ENCODE peak calls at places on chromosomes 12 and 14, in eight cellular contexts. B is SK-N-SH, Y is cardiac muscle cell, O is HepG2, I is iPS DF 6.9, V is colonic mucosa, X is ovary, C is suprapubic skin. R is an unnamed sample.

GRCh38 chr14:34345718-34346465 is 116.1 kb downstream of the SPTSSA start:
- DNase-seq in B (no peak), Y (no peak), O (no peak), I (no peak), V (no peak), X (no peak), C (no peak), R (no peak)

GRCh38 chr14:39621678-39622077 is 189.4 kb upstream of the FBXO33 start:
- DNase-seq in B (no peak), Y (no peak), O (no peak), I (no peak), V (no peak), X (no peak), C (no peak), R (no peak)

GRCh38 chr14:101947577-101947903 is 16.8 kb upstream of the DYNC1H1 start:
- DNase-seq in B (peak; percentile 45), Y (no peak), O (no peak), I (no peak), V (peak; percentile 46), X (no peak), C (no peak), R (no peak)

GRCh38 chr12:96720363-96720705 is 186.7 kb upstream of the NEDD1 start:
- DNase-seq in B (no peak), Y (peak; percentile 8), O (no peak), I (no peak), V (no peak), X (no peak), C (no peak), R (no peak)

GRCh38 chr12:11621797-11622423 is 27.6 kb upstream of the ETV6 start:
- DNase-seq in B (no peak), Y (peak; percentile 27), O (peak; percentile 29), I (no peak), V (no peak), X (no peak), C (no peak), R (no peak)

GRCh38 chr14:75514673-75515630 is 7.3 kb upstream of the BATF start:
- DNase-seq in B (no peak), Y (peak; percentile 31), O (no peak), I (no peak), V (no peak), X (no peak), C (no peak), R (peak; percentile 26)

GRCh38 chr12:15599266-15600037 is 189.7 kb downstream of the EPS8 start:
- DNase-seq in B (no peak), Y (peak; percentile 97), O (no peak), I (no peak), V (no peak), X (no peak), C (no peak), R (no peak)

GRCh38 chr14:49962616-49963015 is 69.7 kb downstream of the ARF6 start:
- DNase-seq in B (no peak), Y (no peak), O (no peak), I (no peak), V (peak; percentile 79), X (no peak), C (no peak), R (no peak)

GRCh38 chr12:19312637-19313036 is 126.7 kb upstream of the AEBP2 start:
- DNase-seq in B (no peak), Y (no peak), O (no peak), I (no peak), V (no peak), X (no peak), C (no peak), R (no peak)

GRCh38 chr12:79414252-79414651 is 276.5 kb downstream of the PAWR start:
- DNase-seq in B (no peak), Y (no peak), O (no peak), I (no peak), V (peak; percentile 77), X (no peak), C (no peak), R (no peak)

GRCh38 chr12:46841891-46842290 is 16.1 kb upstream of the SLC38A4 start:
- DNase-seq in B (no peak), Y (no peak), O (no peak), I (no peak), V (no peak), X (no peak), C (no peak), R (no peak)

GRCh38 chr14:32407170-32407569 is 78.1 kb downstream of the AKAP6 start:
- DNase-seq in B (no peak), Y (peak; percentile 52), O (no peak), I (no peak), V (no peak), X (no peak), C (no peak), R (no peak)

DNA sequence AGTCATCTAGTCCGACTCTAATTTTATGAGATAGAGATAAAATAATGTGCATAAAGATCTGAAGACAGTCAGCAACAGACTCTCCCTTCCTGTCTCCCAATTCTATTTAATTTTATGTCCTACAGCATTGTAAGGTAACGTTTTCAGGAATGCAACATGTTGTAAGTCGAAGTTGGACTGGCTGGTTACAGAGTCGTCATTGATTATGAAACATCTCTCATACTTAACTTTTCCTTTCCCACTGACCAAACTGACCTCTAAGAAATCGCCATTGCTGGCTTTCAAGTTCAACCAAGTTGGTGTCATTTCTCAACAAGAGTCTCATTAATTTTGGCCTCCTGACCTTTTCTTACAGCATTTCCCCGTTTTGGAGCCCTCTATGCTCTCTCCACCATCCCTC is 4.9 kb upstream of the RIC8B start:
- DNase-seq in B (no peak), Y (peak; percentile 43), O (no peak), I (no peak), V (no peak), X (no peak), C (no peak), R (no peak)
- H3K27ac ChIP-seq in B (no peak overlapping the region), Y (no peak overlapping the region), O (no peak overlapping the region), I (no peak overlapping the region), V (no peak overlapping the region), X (no peak overlapping the region), C (no peak overlapping the region), R (no peak overlapping the region)

GRCh38 chr14:73998736-73999135 is 20.4 kb downstream of the ENTPD5 start:
- DNase-seq in B (no peak), Y (no peak), O (peak; percentile 20), I (no peak), V (no peak), X (no peak), C (no peak), R (no peak)

GRCh38 chr14:73997108-73997943 is 21.8 kb downstream of the ENTPD5 start:
- DNase-seq in B (no peak), Y (no peak), O (peak; percentile 71), I (no peak), V (peak; percentile 59), X (no peak), C (no peak), R (no peak)

GRCh38 chr14:73997944-73998451 is 21.1 kb downstream of the ENTPD5 start:
- DNase-seq in B (no peak), Y (no peak), O (peak; percentile 37), I (no peak), V (peak; percentile 70), X (no peak), C (no peak), R (no peak)

GRCh38 chr14:73995977-73996378 is 23.1 kb downstream of the ENTPD5 start:
- DNase-seq in B (no peak), Y (no peak), O (peak; percentile 62), I (no peak), V (peak; percentile 68), X (no peak), C (no peak), R (no peak)

DNA sequence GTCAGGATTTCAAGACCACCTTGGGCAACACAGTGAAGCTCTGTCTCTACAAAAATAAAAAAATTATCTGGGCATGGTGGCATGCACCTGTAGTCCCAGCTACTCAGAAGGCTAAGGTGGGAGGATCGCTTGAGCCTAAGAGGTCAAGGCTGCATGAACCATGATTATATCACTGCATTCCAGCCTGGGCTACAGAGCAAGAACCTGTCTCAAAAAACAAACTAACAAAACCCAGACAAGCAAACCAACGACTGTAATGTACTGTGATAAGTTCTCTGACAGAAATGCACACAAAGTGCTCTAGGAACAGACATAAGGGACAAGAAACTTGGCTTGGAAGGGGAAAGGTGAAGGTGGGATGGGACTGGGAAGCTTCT is 22.4 kb downstream of the ENTPD5 start:
- DNase-seq in B (no peak), Y (no peak), O (peak; percentile 73), I (no peak), V (no peak), X (no peak), C (no peak), R (no peak)
- H3K27ac ChIP-seq in B (no peak overlapping the region), Y (no peak overlapping the region), O (peak overlapping the region; percentile 95), I (no peak overlapping the region), V (peak overlapping the region; percentile 89), X (no peak overlapping the region), C (no peak overlapping the region), R (no peak overlapping the region)

GRCh38 chr12:47909839-47910465 is 5.2 kb upstream of the VDR start:
- DNase-seq in B (no peak), Y (peak; percentile 39), O (peak; percentile 92), I (no peak), V (peak; percentile 23), X (no peak), C (no peak), R (no peak)

GRCh38 chr12:47905313-47905730 is 528 bp upstream of the VDR start:
- DNase-seq in B (peak; percentile 80), Y (no peak), O (no peak), I (peak; percentile 61), V (peak; percentile 83), X (peak; percentile 65), C (no peak), R (peak; percentile 46)

GRCh38 chr12:47907851-47908454 is 3.2 kb upstream of the VDR start:
- DNase-seq in B (no peak), Y (no peak), O (peak; percentile 41), I (no peak), V (no peak), X (no peak), C (no peak), R (no peak)

GRCh38 chr12:47910486-47910885 is 5.7 kb upstream of the VDR start:
- DNase-seq in B (no peak), Y (peak; percentile 83), O (no peak), I (no peak), V (peak; percentile 17), X (no peak), C (no peak), R (no peak)

DNA sequence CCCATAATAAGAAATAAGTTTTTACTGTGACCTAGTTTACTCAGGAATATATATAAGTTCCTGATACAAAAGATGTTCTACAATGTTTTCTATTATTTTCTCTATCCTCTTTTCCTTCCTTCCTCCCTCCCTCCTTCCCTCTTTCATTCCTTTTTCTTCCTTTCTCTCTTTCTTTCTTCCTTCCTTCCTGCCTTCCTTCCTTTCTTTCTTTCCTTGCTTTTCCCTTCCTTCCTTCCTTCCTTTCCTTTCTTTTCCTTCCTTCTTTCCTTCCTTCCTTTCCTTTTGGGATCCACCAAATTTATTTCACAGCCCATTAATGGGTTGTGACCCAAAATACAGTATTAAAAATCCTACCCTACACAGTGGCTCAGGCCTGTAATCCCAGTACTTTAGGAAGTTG is 3.9 kb upstream of the VDR start:
- DNase-seq in B (no peak), Y (no peak), O (no peak), I (no peak), V (no peak), X (no peak), C (no peak), R (no peak)
- H3K27ac ChIP-seq in B (no peak overlapping the region), Y (no peak overlapping the region), O (no peak overlapping the region), I (no peak overlapping the region), V (peak overlapping the region; percentile 69), X (no peak overlapping the region), C (no peak overlapping the region), R (no peak overlapping the region)

DNA sequence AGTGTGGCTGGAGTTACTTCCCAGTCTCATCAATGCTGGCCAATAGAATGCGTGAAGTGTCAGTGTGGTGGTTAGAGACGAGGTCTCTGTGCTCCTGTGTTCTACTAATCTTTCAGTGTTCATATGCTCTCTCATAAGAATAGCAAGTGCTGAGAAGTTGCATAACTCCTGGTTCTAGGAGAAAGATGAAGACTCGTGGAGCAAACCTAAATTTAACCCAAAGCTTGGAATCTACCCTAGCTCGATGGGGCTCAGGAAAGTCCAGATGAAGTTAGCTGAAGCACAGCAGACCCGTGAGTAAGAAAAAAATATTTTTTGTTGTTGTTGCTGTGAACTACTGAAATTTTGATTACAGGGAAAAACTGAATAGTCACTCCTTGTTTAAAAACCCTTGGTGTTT is 412.6 kb downstream of the APAF1 start:
- DNase-seq in B (no peak), Y (no peak), O (no peak), I (no peak), V (no peak), X (no peak), C (no peak), R (no peak)
- H3K27ac ChIP-seq in B (no peak overlapping the region), Y (no peak overlapping the region), O (no peak overlapping the region), I (no peak overlapping the region), V (no peak overlapping the region), X (no peak overlapping the region), C (no peak overlapping the region), R (no peak overlapping the region)